ENCODE peak calls at places on chromosomes 11 and 22, in ten cellular contexts. One of them, this sample, is unnamed.

GRCh38 chr11:65927904-65928397 is 8.7 kb downstream of the DRAP1 start:
- DNase-seq in astrocyte of the spinal cord: no peak
- DNase-seq in HT1080: no peak
- DNase-seq in activated naive CD4-positive, alpha-beta T cell treated with anti-CD3 and anti-CD28 coated beads for 36 hours: peak
- DNase-seq in stimulated activated CD4-positive, alpha-beta T cell treated with anti-CD3 and anti-CD28 coated beads, Interleukin-2, amount 100 ng/mL, for 48 hours: peak
- DNase-seq in hippocampal formation: peak
- DNase-seq in retina: no peak
- DNase-seq in GM06990: peak
- DNase-seq in posterior cingulate gyrus: no peak
- DNase-seq in WTC11: no peak
- DNase-seq in this sample: no peak

GRCh38 chr11:48019230-48019584 is 38.8 kb downstream of the PTPRJ start:
- DNase-seq in stimulated activated CD4-positive, alpha-beta T cell treated with anti-CD3 and anti-CD28 coated beads, Interleukin-2, amount 100 ng/mL, for 48 hours: no peak
- DNase-seq in WTC11: no peak
- DNase-seq in astrocyte of the spinal cord: no peak
- DNase-seq in activated naive CD4-positive, alpha-beta T cell treated with anti-CD3 and anti-CD28 coated beads for 36 hours: peak
- DNase-seq in HT1080: no peak
- DNase-seq in GM06990: no peak
- DNase-seq in retina: no peak
- DNase-seq in hippocampal formation: no peak
- DNase-seq in posterior cingulate gyrus: no peak
- DNase-seq in this sample: no peak

GRCh38 chr11:60905551-60906113 is 753 bp downstream of the PRPF19 start:
- DNase-seq in WTC11: no peak
- DNase-seq in GM06990: no peak
- DNase-seq in posterior cingulate gyrus: no peak
- DNase-seq in hippocampal formation: no peak
- DNase-seq in stimulated activated CD4-positive, alpha-beta T cell treated with anti-CD3 and anti-CD28 coated beads, Interleukin-2, amount 100 ng/mL, for 48 hours: no peak
- DNase-seq in retina: no peak
- DNase-seq in HT1080: peak
- DNase-seq in astrocyte of the spinal cord: peak
- DNase-seq in activated naive CD4-positive, alpha-beta T cell treated with anti-CD3 and anti-CD28 coated beads for 36 hours: peak
- DNase-seq in this sample: no peak

GRCh38 chr11:133840479-133840941 is 4.8 kb downstream of the SPATA19 start:
- DNase-seq in retina: no peak
- DNase-seq in astrocyte of the spinal cord: no peak
- DNase-seq in posterior cingulate gyrus: no peak
- DNase-seq in stimulated activated CD4-positive, alpha-beta T cell treated with anti-CD3 and anti-CD28 coated beads, Interleukin-2, amount 100 ng/mL, for 48 hours: no peak
- DNase-seq in GM06990: no peak
- DNase-seq in hippocampal formation: no peak
- DNase-seq in WTC11: no peak
- DNase-seq in activated naive CD4-positive, alpha-beta T cell treated with anti-CD3 and anti-CD28 coated beads for 36 hours: no peak
- DNase-seq in HT1080: no peak
- DNase-seq in this sample: no peak

GRCh38 chr11:64580387-64580786 is 10.6 kb upstream of the SLC22A12 start:
- DNase-seq in posterior cingulate gyrus: peak
- DNase-seq in WTC11: no peak
- DNase-seq in hippocampal formation: no peak
- DNase-seq in stimulated activated CD4-positive, alpha-beta T cell treated with anti-CD3 and anti-CD28 coated beads, Interleukin-2, amount 100 ng/mL, for 48 hours: no peak
- DNase-seq in astrocyte of the spinal cord: no peak
- DNase-seq in HT1080: no peak
- DNase-seq in activated naive CD4-positive, alpha-beta T cell treated with anti-CD3 and anti-CD28 coated beads for 36 hours: no peak
- DNase-seq in GM06990: no peak
- DNase-seq in retina: no peak
- DNase-seq in this sample: no peak

GRCh38 chr22:36399473-36399780 is 11.7 kb upstream of the MYH9 start:
- DNase-seq in astrocyte of the spinal cord: no peak
- DNase-seq in stimulated activated CD4-positive, alpha-beta T cell treated with anti-CD3 and anti-CD28 coated beads, Interleukin-2, amount 100 ng/mL, for 48 hours: no peak
- DNase-seq in hippocampal formation: no peak
- DNase-seq in posterior cingulate gyrus: no peak
- DNase-seq in WTC11: no peak
- DNase-seq in GM06990: no peak
- DNase-seq in HT1080: peak
- DNase-seq in retina: no peak
- DNase-seq in activated naive CD4-positive, alpha-beta T cell treated with anti-CD3 and anti-CD28 coated beads for 36 hours: no peak
- DNase-seq in this sample: no peak

GRCh38 chr22:30188911-30189310 is 57.6 kb downstream of the LIF start:
- DNase-seq in hippocampal formation: no peak
- DNase-seq in GM06990: no peak
- DNase-seq in astrocyte of the spinal cord: no peak
- DNase-seq in posterior cingulate gyrus: no peak
- DNase-seq in HT1080: no peak
- DNase-seq in activated naive CD4-positive, alpha-beta T cell treated with anti-CD3 and anti-CD28 coated beads for 36 hours: no peak
- DNase-seq in stimulated activated CD4-positive, alpha-beta T cell treated with anti-CD3 and anti-CD28 coated beads, Interleukin-2, amount 100 ng/mL, for 48 hours: no peak
- DNase-seq in WTC11: no peak
- DNase-seq in retina: no peak
- DNase-seq in this sample: no peak

GRCh38 chr11:120224872-120225371 is 14.1 kb downstream of the OAF start:
- DNase-seq in GM06990: no peak
- DNase-seq in WTC11: no peak
- DNase-seq in hippocampal formation: no peak
- DNase-seq in retina: peak
- DNase-seq in astrocyte of the spinal cord: no peak
- DNase-seq in HT1080: no peak
- DNase-seq in posterior cingulate gyrus: no peak
- DNase-seq in stimulated activated CD4-positive, alpha-beta T cell treated with anti-CD3 and anti-CD28 coated beads, Interleukin-2, amount 100 ng/mL, for 48 hours: no peak
- DNase-seq in activated naive CD4-positive, alpha-beta T cell treated with anti-CD3 and anti-CD28 coated beads for 36 hours: no peak
- DNase-seq in this sample: peak

GRCh38 chr11:3136542-3137455 is 28.3 kb downstream of the OSBPL5 start:
- DNase-seq in astrocyte of the spinal cord: peak
- DNase-seq in posterior cingulate gyrus: no peak
- DNase-seq in stimulated activated CD4-positive, alpha-beta T cell treated with anti-CD3 and anti-CD28 coated beads, Interleukin-2, amount 100 ng/mL, for 48 hours: no peak
- DNase-seq in activated naive CD4-positive, alpha-beta T cell treated with anti-CD3 and anti-CD28 coated beads for 36 hours: no peak
- DNase-seq in GM06990: no peak
- DNase-seq in hippocampal formation: no peak
- DNase-seq in retina: no peak
- DNase-seq in HT1080: no peak
- DNase-seq in WTC11: no peak
- DNase-seq in this sample: peak

GRCh38 chr11:119120639-119121007 is 757 bp upstream of the HINFP start:
- DNase-seq in retina: no peak
- DNase-seq in stimulated activated CD4-positive, alpha-beta T cell treated with anti-CD3 and anti-CD28 coated beads, Interleukin-2, amount 100 ng/mL, for 48 hours: no peak
- DNase-seq in astrocyte of the spinal cord: peak
- DNase-seq in WTC11: no peak
- DNase-seq in activated naive CD4-positive, alpha-beta T cell treated with anti-CD3 and anti-CD28 coated beads for 36 hours: no peak
- DNase-seq in HT1080: peak
- DNase-seq in posterior cingulate gyrus: no peak
- DNase-seq in hippocampal formation: no peak
- DNase-seq in GM06990: no peak
- DNase-seq in this sample: peak

GRCh38 chr11:14499560-14500180 is at the start of gene COPB1:
- DNase-seq in activated naive CD4-positive, alpha-beta T cell treated with anti-CD3 and anti-CD28 coated beads for 36 hours: peak
- DNase-seq in retina: peak
- DNase-seq in stimulated activated CD4-positive, alpha-beta T cell treated with anti-CD3 and anti-CD28 coated beads, Interleukin-2, amount 100 ng/mL, for 48 hours: peak
- DNase-seq in WTC11: peak
- DNase-seq in GM06990: peak
- DNase-seq in posterior cingulate gyrus: peak
- DNase-seq in hippocampal formation: peak
- DNase-seq in astrocyte of the spinal cord: peak
- DNase-seq in HT1080: peak
- DNase-seq in this sample: peak

GRCh38 chr11:74169736-74170458 is 905 bp downstream of the C2CD3 start:
- DNase-seq in posterior cingulate gyrus: no peak
- DNase-seq in GM06990: no peak
- DNase-seq in activated naive CD4-positive, alpha-beta T cell treated with anti-CD3 and anti-CD28 coated beads for 36 hours: peak
- DNase-seq in WTC11: no peak
- DNase-seq in hippocampal formation: no peak
- DNase-seq in HT1080: no peak
- DNase-seq in stimulated activated CD4-positive, alpha-beta T cell treated with anti-CD3 and anti-CD28 coated beads, Interleukin-2, amount 100 ng/mL, for 48 hours: no peak
- DNase-seq in retina: peak
- DNase-seq in astrocyte of the spinal cord: peak
- DNase-seq in this sample: no peak

GRCh38 chr11:74185695-74186094 is 14.6 kb downstream of the PPME1 start:
- DNase-seq in GM06990: no peak
- DNase-seq in HT1080: peak
- DNase-seq in stimulated activated CD4-positive, alpha-beta T cell treated with anti-CD3 and anti-CD28 coated beads, Interleukin-2, amount 100 ng/mL, for 48 hours: no peak
- DNase-seq in hippocampal formation: no peak
- DNase-seq in WTC11: no peak
- DNase-seq in activated naive CD4-positive, alpha-beta T cell treated with anti-CD3 and anti-CD28 coated beads for 36 hours: no peak
- DNase-seq in posterior cingulate gyrus: no peak
- DNase-seq in astrocyte of the spinal cord: peak
- DNase-seq in retina: no peak
- DNase-seq in this sample: no peak

GRCh38 chr22:31250740-31251330 is 38.7 kb downstream of the LIMK2 start:
- DNase-seq in retina: no peak
- DNase-seq in GM06990: no peak
- DNase-seq in activated naive CD4-positive, alpha-beta T cell treated with anti-CD3 and anti-CD28 coated beads for 36 hours: no peak
- DNase-seq in HT1080: no peak
- DNase-seq in stimulated activated CD4-positive, alpha-beta T cell treated with anti-CD3 and anti-CD28 coated beads, Interleukin-2, amount 100 ng/mL, for 48 hours: no peak
- DNase-seq in astrocyte of the spinal cord: no peak
- DNase-seq in posterior cingulate gyrus: no peak
- DNase-seq in WTC11: no peak
- DNase-seq in hippocampal formation: no peak
- DNase-seq in this sample: no peak

GRCh38 chr11:65429069-65429681 is 6.6 kb downstream of the NEAT1 start:
- DNase-seq in astrocyte of the spinal cord: peak
- DNase-seq in WTC11: no peak
- DNase-seq in hippocampal formation: no peak
- DNase-seq in HT1080: peak
- DNase-seq in GM06990: peak
- DNase-seq in stimulated activated CD4-positive, alpha-beta T cell treated with anti-CD3 and anti-CD28 coated beads, Interleukin-2, amount 100 ng/mL, for 48 hours: no peak
- DNase-seq in activated naive CD4-positive, alpha-beta T cell treated with anti-CD3 and anti-CD28 coated beads for 36 hours: peak
- DNase-seq in posterior cingulate gyrus: no peak
- DNase-seq in retina: no peak
- DNase-seq in this sample: peak

GRCh38 chr11:123577081-123577598 is 77.3 kb downstream of the SCN3B start:
- DNase-seq in HT1080: peak
- DNase-seq in hippocampal formation: peak
- DNase-seq in stimulated activated CD4-positive, alpha-beta T cell treated with anti-CD3 and anti-CD28 coated beads, Interleukin-2, amount 100 ng/mL, for 48 hours: peak
- DNase-seq in GM06990: peak
- DNase-seq in astrocyte of the spinal cord: peak
- DNase-seq in posterior cingulate gyrus: peak
- DNase-seq in retina: peak
- DNase-seq in WTC11: peak
- DNase-seq in activated naive CD4-positive, alpha-beta T cell treated with anti-CD3 and anti-CD28 coated beads for 36 hours: peak
- DNase-seq in this sample: peak

GRCh38 chr11:43543313-43543712 is 137.2 kb upstream of the HSD17B12 start:
- DNase-seq in retina: no peak
- DNase-seq in posterior cingulate gyrus: no peak
- DNase-seq in activated naive CD4-positive, alpha-beta T cell treated with anti-CD3 and anti-CD28 coated beads for 36 hours: no peak
- DNase-seq in HT1080: no peak
- DNase-seq in hippocampal formation: no peak
- DNase-seq in GM06990: no peak
- DNase-seq in WTC11: no peak
- DNase-seq in stimulated activated CD4-positive, alpha-beta T cell treated with anti-CD3 and anti-CD28 coated beads, Interleukin-2, amount 100 ng/mL, for 48 hours: no peak
- DNase-seq in astrocyte of the spinal cord: no peak
- DNase-seq in this sample: no peak

GRCh38 chr11:108897071-108897481 is 232.2 kb downstream of the DDX10 start:
- DNase-seq in HT1080: peak
- DNase-seq in astrocyte of the spinal cord: peak
- DNase-seq in activated naive CD4-positive, alpha-beta T cell treated with anti-CD3 and anti-CD28 coated beads for 36 hours: no peak
- DNase-seq in posterior cingulate gyrus: no peak
- DNase-seq in GM06990: no peak
- DNase-seq in stimulated activated CD4-positive, alpha-beta T cell treated with anti-CD3 and anti-CD28 coated beads, Interleukin-2, amount 100 ng/mL, for 48 hours: no peak
- DNase-seq in retina: no peak
- DNase-seq in hippocampal formation: no peak
- DNase-seq in WTC11: no peak
- DNase-seq in this sample: no peak

GRCh38 chr11:69380451-69380901 is 86.5 kb downstream of the MYEOV start:
- DNase-seq in stimulated activated CD4-positive, alpha-beta T cell treated with anti-CD3 and anti-CD28 coated beads, Interleukin-2, amount 100 ng/mL, for 48 hours: no peak
- DNase-seq in HT1080: no peak
- DNase-seq in retina: peak
- DNase-seq in posterior cingulate gyrus: peak
- DNase-seq in hippocampal formation: no peak
- DNase-seq in GM06990: no peak
- DNase-seq in WTC11: no peak
- DNase-seq in astrocyte of the spinal cord: no peak
- DNase-seq in activated naive CD4-positive, alpha-beta T cell treated with anti-CD3 and anti-CD28 coated beads for 36 hours: peak
- DNase-seq in this sample: no peak

GRCh38 chr22:41799486-41800347 is 762 bp upstream of the CCDC134 start:
- DNase-seq in HT1080: no peak
- DNase-seq in WTC11: peak
- DNase-seq in hippocampal formation: peak
- DNase-seq in astrocyte of the spinal cord: peak
- DNase-seq in retina: no peak
- DNase-seq in stimulated activated CD4-positive, alpha-beta T cell treated with anti-CD3 and anti-CD28 coated beads, Interleukin-2, amount 100 ng/mL, for 48 hours: peak
- DNase-seq in posterior cingulate gyrus: no peak
- DNase-seq in GM06990: peak
- DNase-seq in activated naive CD4-positive, alpha-beta T cell treated with anti-CD3 and anti-CD28 coated beads for 36 hours: peak
- DNase-seq in this sample: peak

GRCh38 chr11:55673860-55674259 is 11.9 kb downstream of the OR4C6 start:
- DNase-seq in posterior cingulate gyrus: no peak
- DNase-seq in activated naive CD4-positive, alpha-beta T cell treated with anti-CD3 and anti-CD28 coated beads for 36 hours: no peak
- DNase-seq in stimulated activated CD4-positive, alpha-beta T cell treated with anti-CD3 and anti-CD28 coated beads, Interleukin-2, amount 100 ng/mL, for 48 hours: no peak
- DNase-seq in GM06990: no peak
- DNase-seq in WTC11: no peak
- DNase-seq in retina: no peak
- DNase-seq in astrocyte of the spinal cord: no peak
- DNase-seq in hippocampal formation: no peak
- DNase-seq in HT1080: no peak
- DNase-seq in this sample: no peak

GRCh38 chr11:2930705-2931415 is 1.6 kb upstream of the PHLDA2 start:
- DNase-seq in GM06990: peak
- DNase-seq in posterior cingulate gyrus: no peak
- DNase-seq in stimulated activated CD4-positive, alpha-beta T cell treated with anti-CD3 and anti-CD28 coated beads, Interleukin-2, amount 100 ng/mL, for 48 hours: peak
- DNase-seq in HT1080: peak
- DNase-seq in activated naive CD4-positive, alpha-beta T cell treated with anti-CD3 and anti-CD28 coated beads for 36 hours: peak
- DNase-seq in astrocyte of the spinal cord: peak
- DNase-seq in hippocampal formation: no peak
- DNase-seq in WTC11: peak
- DNase-seq in retina: no peak
- DNase-seq in this sample: peak

GRCh38 chr11:35013514-35014191 is 97.2 kb downstream of the PDHX start:
- DNase-seq in hippocampal formation: no peak
- DNase-seq in activated naive CD4-positive, alpha-beta T cell treated with anti-CD3 and anti-CD28 coated beads for 36 hours: peak
- DNase-seq in WTC11: no peak
- DNase-seq in GM06990: peak
- DNase-seq in HT1080: no peak
- DNase-seq in astrocyte of the spinal cord: peak
- DNase-seq in stimulated activated CD4-positive, alpha-beta T cell treated with anti-CD3 and anti-CD28 coated beads, Interleukin-2, amount 100 ng/mL, for 48 hours: no peak
- DNase-seq in posterior cingulate gyrus: no peak
- DNase-seq in retina: peak
- DNase-seq in this sample: peak

GRCh38 chr11:44861829-44862545 is 88.7 kb downstream of the TP53I11 start:
- DNase-seq in GM06990: peak
- DNase-seq in stimulated activated CD4-positive, alpha-beta T cell treated with anti-CD3 and anti-CD28 coated beads, Interleukin-2, amount 100 ng/mL, for 48 hours: peak
- DNase-seq in posterior cingulate gyrus: no peak
- DNase-seq in retina: no peak
- DNase-seq in activated naive CD4-positive, alpha-beta T cell treated with anti-CD3 and anti-CD28 coated beads for 36 hours: peak
- DNase-seq in astrocyte of the spinal cord: peak
- DNase-seq in WTC11: peak
- DNase-seq in HT1080: peak
- DNase-seq in hippocampal formation: no peak
- DNase-seq in this sample: peak

GRCh38 chr11:15742626-15743243 is 613.6 kb downstream of the SOX6 start:
- DNase-seq in retina: peak
- DNase-seq in HT1080: peak
- DNase-seq in posterior cingulate gyrus: no peak
- DNase-seq in stimulated activated CD4-positive, alpha-beta T cell treated with anti-CD3 and anti-CD28 coated beads, Interleukin-2, amount 100 ng/mL, for 48 hours: no peak
- DNase-seq in hippocampal formation: no peak
- DNase-seq in activated naive CD4-positive, alpha-beta T cell treated with anti-CD3 and anti-CD28 coated beads for 36 hours: no peak
- DNase-seq in WTC11: no peak
- DNase-seq in astrocyte of the spinal cord: peak
- DNase-seq in GM06990: no peak
- DNase-seq in this sample: no peak

GRCh38 chr11:1269957-1270356 is 39.5 kb downstream of the TOLLIP start:
- DNase-seq in HT1080: no peak
- DNase-seq in activated naive CD4-positive, alpha-beta T cell treated with anti-CD3 and anti-CD28 coated beads for 36 hours: no peak
- DNase-seq in GM06990: no peak
- DNase-seq in hippocampal formation: no peak
- DNase-seq in WTC11: no peak
- DNase-seq in stimulated activated CD4-positive, alpha-beta T cell treated with anti-CD3 and anti-CD28 coated beads, Interleukin-2, amount 100 ng/mL, for 48 hours: no peak
- DNase-seq in posterior cingulate gyrus: no peak
- DNase-seq in retina: no peak
- DNase-seq in astrocyte of the spinal cord: no peak
- DNase-seq in this sample: no peak

GRCh38 chr11:1751999-1752906 is 1.9 kb upstream of the IFITM10 start:
- DNase-seq in HT1080: no peak
- DNase-seq in GM06990: no peak
- DNase-seq in retina: no peak
- DNase-seq in activated naive CD4-positive, alpha-beta T cell treated with anti-CD3 and anti-CD28 coated beads for 36 hours: no peak
- DNase-seq in posterior cingulate gyrus: peak
- DNase-seq in astrocyte of the spinal cord: no peak
- DNase-seq in WTC11: no peak
- DNase-seq in hippocampal formation: no peak
- DNase-seq in stimulated activated CD4-positive, alpha-beta T cell treated with anti-CD3 and anti-CD28 coated beads, Interleukin-2, amount 100 ng/mL, for 48 hours: no peak
- DNase-seq in this sample: no peak

GRCh38 chr22:49517721-49518120 is 310.0 kb downstream of the BRD1 start:
- DNase-seq in retina: no peak
- DNase-seq in GM06990: no peak
- DNase-seq in hippocampal formation: no peak
- DNase-seq in posterior cingulate gyrus: no peak
- DNase-seq in HT1080: no peak
- DNase-seq in activated naive CD4-positive, alpha-beta T cell treated with anti-CD3 and anti-CD28 coated beads for 36 hours: no peak
- DNase-seq in stimulated activated CD4-positive, alpha-beta T cell treated with anti-CD3 and anti-CD28 coated beads, Interleukin-2, amount 100 ng/mL, for 48 hours: no peak
- DNase-seq in WTC11: no peak
- DNase-seq in astrocyte of the spinal cord: no peak
- DNase-seq in this sample: no peak